ENCODE peak calls at places on chromosomes 6 and 20, in four cellular contexts. I is spleen; W is CD8-positive, alpha-beta T cell; F is mesothelial cell of epicardium. J is an unnamed sample.

GRCh38 chr6:13183446-13184088 is 144.8 kb downstream of the TBC1D7 start:
- DNase-seq in I (no peak), W (no peak), F (no peak), J (peak; percentile 34)

GRCh38 chr6:18692920-18693319 is 305.8 kb downstream of the RNF144B start:
- DNase-seq in I (no peak), W (no peak), F (no peak), J (no peak)

GRCh38 chr20:19588731-19589130 is 169.3 kb upstream of the RIN2 start:
- DNase-seq in I (no peak), W (no peak), F (no peak), J (no peak)

GRCh38 chr20:6178537-6178936 is 55.7 kb upstream of the FERMT1 start:
- DNase-seq in I (no peak), W (no peak), F (no peak), J (no peak)

GRCh38 chr6:8174571-8174970 is 72.2 kb upstream of the EEF1E1 start:
- DNase-seq in I (no peak), W (no peak), F (no peak), J (no peak)

GRCh38 chr6:144635051-144635450 is 349.9 kb downstream of the UTRN start:
- DNase-seq in I (no peak), W (no peak), F (no peak), J (no peak)

GRCh38 chr6:100846276-100846675 is 34.9 kb downstream of the ASCC3 start:
- DNase-seq in I (no peak), W (no peak), F (no peak), J (no peak)

GRCh38 chr20:60240986-60241385 is 282.8 kb downstream of the CDH26 start:
- DNase-seq in I (no peak), W (no peak), F (no peak), J (peak; percentile 53)

GRCh38 chr6:48904809-48905208 is 558.2 kb downstream of the MMUT start:
- DNase-seq in I (no peak), W (no peak), F (no peak), J (no peak)

GRCh38 chr20:50729925-50730764 is 1.2 kb upstream of the PARD6B start:
- DNase-seq in I (peak; percentile 72), W (no peak), F (peak; percentile 36), J (peak; percentile 77)

GRCh38 chr6:1767481-1768246 is 157.9 kb downstream of the FOXC1 start:
- DNase-seq in I (no peak), W (no peak), F (no peak), J (no peak)

GRCh38 chr20:58705525-58705924 is 12.9 kb downstream of the NPEPL1 start:
- DNase-seq in I (peak; percentile 24), W (peak; percentile 4), F (peak; percentile 33), J (peak; percentile 30)

GRCh38 chr6:127923135-127923534 is 22.3 kb upstream of the THEMIS start:
- DNase-seq in I (no peak), W (no peak), F (no peak), J (no peak)

GRCh38 chr6:39870950-39871349 is 63.3 kb downstream of the MOCS1 start:
- DNase-seq in I (no peak), W (no peak), F (no peak), J (no peak)

GRCh38 chr6:113979930-113980329 is 9.0 kb upstream of the HDAC2 start:
- DNase-seq in I (no peak), W (no peak), F (no peak), J (no peak)

GRCh38 chr6:105824732-105825131 is 261.4 kb upstream of the PRDM1 start:
- DNase-seq in I (no peak), W (no peak), F (no peak), J (no peak)

GRCh38 chr6:18327621-18328548 is 59.3 kb upstream of the RNF144B start:
- DNase-seq in I (peak; percentile 93), W (no peak), F (no peak), J (no peak)

GRCh38 chr6:14283600-14284235 is 166.1 kb downstream of the CD83 start:
- DNase-seq in I (no peak), W (no peak), F (no peak), J (no peak)

GRCh38 chr6:39294899-39295298 is 19.3 kb downstream of the KCNK17 start:
- DNase-seq in I (no peak), W (no peak), F (no peak), J (no peak)

GRCh38 chr20:39036011-39036410 is 73.9 kb downstream of the DHX35 start:
- DNase-seq in I (no peak), W (no peak), F (no peak), J (no peak)

GRCh38 chr6:90343581-90343980 is 46.9 kb upstream of the BACH2 start:
- DNase-seq in I (no peak), W (no peak), F (no peak), J (no peak)

GRCh38 chr6:26125015-26125690 is 37.9 kb downstream of the HFE start:
- DNase-seq in I (peak; percentile 80), W (peak; percentile 20), F (no peak), J (no peak)

GRCh38 chr6:41228616-41229015 is 467 bp downstream of the TREML4 start:
- DNase-seq in I (no peak), W (no peak), F (no peak), J (peak; percentile 65)

GRCh38 chr6:132805548-132805947 is 7.1 kb upstream of the SLC18B1 start:
- DNase-seq in I (no peak), W (no peak), F (no peak), J (no peak)

GRCh38 chr20:11880694-11881093 is 37.0 kb upstream of the BTBD3 start:
- DNase-seq in I (no peak), W (no peak), F (no peak), J (no peak)

GRCh38 chr6:136921521-136921935 is 573 bp upstream of the SLC35D3 start:
- DNase-seq in I (no peak), W (no peak), F (peak; percentile 51), J (peak; percentile 82)

GRCh38 chr20:21156266-21156665 is 30.4 kb downstream of the KIZ start:
- DNase-seq in I (no peak), W (no peak), F (no peak), J (no peak)

GRCh38 chr20:23116301-23117089 is 30.4 kb upstream of the CD93 start:
- DNase-seq in I (peak; percentile 72), W (no peak), F (no peak), J (no peak)

GRCh38 chr20:48052492-48052870 is 267.2 kb upstream of the SULF2 start:
- DNase-seq in I (no peak), W (no peak), F (peak; percentile 68), J (no peak)

GRCh38 chr6:42118162-42119001 is 24.0 kb downstream of the C6orf132 start:
- DNase-seq in I (no peak), W (no peak), F (no peak), J (no peak)

DNA sequence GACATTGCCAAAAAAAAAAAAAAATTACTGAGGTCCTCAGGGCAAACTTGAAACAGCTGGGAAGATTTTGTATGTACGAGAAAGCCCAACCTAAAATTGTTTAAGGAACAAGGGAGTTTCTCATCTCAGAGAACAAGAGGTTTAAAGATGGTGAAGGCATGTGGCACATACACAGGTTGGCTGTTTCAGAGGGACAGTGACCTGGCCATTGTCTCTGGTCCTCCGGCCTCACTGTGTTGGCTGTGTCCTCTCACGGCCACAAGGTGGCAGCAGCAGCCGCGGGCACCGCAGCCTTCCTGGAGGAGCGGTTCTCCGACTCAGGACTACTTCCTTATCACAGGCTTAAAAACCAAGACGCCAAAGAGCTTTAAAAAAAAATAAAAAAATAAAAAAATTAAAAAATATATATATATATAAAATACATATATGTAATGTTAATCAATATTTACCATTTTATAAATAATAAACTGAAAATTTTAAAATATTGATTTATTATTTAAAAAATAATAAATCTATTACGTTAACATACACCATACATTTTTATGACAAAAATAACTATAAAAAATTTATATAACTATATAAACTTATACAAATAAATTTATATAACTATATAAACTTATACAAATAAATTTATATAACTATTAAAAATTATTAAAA is 52.8 kb downstream of the GTF2H5 start:
- DNase-seq in I (peak; percentile 96), W (peak; percentile 75), F (peak; percentile 82), J (peak; percentile 93)
- TF ChIP-seq CTCF in I (peak; percentile 89), W (peak; percentile 99), F (peak; percentile 88), J (peak; percentile 98)

GRCh38 chr6:34068462-34069044 is 77.3 kb downstream of the GRM4 start:
- DNase-seq in I (no peak), W (no peak), F (no peak), J (no peak)
- TF ChIP-seq CTCF in I (no peak), W (no peak), F (no peak), J (no peak)

GRCh38 chr6:147204843-147205311 is 660 bp downstream of the STXBP5 start:
- DNase-seq in I (no peak), W (no peak), F (no peak), J (no peak)

GRCh38 chr6:147201885-147202515 is 2.2 kb upstream of the STXBP5 start:
- DNase-seq in I (no peak), W (peak; percentile 11), F (no peak), J (no peak)

GRCh38 chr6:147202516-147203310 is 1.5 kb upstream of the STXBP5 start:
- DNase-seq in I (peak; percentile 91), W (peak; percentile 80), F (peak; percentile 66), J (peak; percentile 91)

GRCh38 chr6:147204060-147204785 is at the start of gene STXBP5:
- DNase-seq in I (peak; percentile 91), W (peak; percentile 34), F (peak; percentile 64), J (peak; percentile 85)

DNA sequence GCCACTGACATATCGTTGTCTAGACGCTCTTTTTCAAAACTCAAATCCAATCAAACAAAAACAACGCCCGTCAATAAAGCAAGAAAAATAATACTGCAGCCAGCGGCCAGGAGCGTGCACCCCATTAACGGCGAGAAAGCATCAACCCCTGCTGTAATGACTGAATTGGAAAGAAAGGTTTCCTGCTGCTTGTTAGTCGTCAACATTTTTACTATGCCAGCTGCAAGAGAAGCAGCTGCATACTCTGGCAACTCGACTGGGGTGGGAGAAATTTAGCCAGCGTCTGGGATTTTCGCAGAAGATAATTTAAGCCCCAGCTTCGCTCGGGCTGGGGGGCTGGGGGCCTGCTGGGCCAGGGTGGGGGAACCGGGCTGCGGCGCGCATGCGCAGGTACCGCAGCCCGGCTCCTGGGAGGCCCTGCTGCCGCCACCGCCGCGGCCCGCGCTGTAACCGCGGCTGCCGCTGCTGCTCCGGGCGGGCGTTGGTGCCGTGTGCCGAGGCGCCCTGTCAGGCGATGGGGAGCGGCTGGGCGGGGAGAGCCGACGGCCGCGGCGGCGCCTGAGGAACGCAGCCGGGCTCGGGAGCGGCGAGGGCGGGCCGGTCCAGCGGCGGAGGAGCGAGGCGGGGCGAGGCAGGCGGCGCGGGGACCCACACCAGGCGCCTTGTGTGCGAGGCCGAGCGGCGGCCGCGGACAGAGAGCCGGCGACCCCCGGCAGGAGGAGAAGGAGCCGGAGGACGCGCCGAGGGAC is 732 bp upstream of the STXBP5 start:
- DNase-seq in I (peak; percentile 94), W (peak; percentile 64), F (peak; percentile 78), J (peak; percentile 92)
- TF ChIP-seq CTCF in I (no peak), W (no peak), F (no peak), J (no peak)

GRCh38 chr6:32244270-32244669 is 20.4 kb upstream of the NOTCH4 start:
- DNase-seq in I (no peak), W (no peak), F (no peak), J (no peak)

GRCh38 chr6:32239462-32239861 is 15.6 kb upstream of the NOTCH4 start:
- DNase-seq in I (no peak), W (no peak), F (no peak), J (no peak)

GRCh38 chr6:32244946-32245398 is 21.1 kb upstream of the NOTCH4 start:
- DNase-seq in I (peak; percentile 90), W (peak; percentile 75), F (peak; percentile 89), J (no peak)

DNA sequence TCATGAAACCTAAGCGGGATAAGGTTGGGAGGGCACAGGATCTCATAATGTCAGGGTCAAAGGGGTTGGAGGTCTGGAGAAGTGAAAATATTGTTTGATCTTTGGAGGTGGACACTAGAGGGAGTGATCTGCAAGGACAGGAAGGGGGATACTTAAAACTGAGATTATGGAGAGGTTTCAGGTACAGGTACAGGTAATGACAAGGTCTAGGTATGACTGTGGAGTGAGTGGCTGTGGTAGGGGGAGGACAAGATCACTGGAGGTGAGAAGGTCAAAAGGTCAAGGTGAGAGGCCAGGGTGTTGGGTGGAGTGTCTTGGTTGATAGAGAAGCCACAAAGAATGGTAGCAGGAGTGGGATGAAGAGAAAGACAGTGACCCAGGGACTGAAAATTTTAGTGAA is 16.8 kb upstream of the NOTCH4 start:
- DNase-seq in I (no peak), W (no peak), F (no peak), J (no peak)
- TF ChIP-seq CTCF in I (no peak), W (no peak), F (no peak), J (no peak)

J was measured in osteocyte.